ENCODE peak calls at places on chromosomes 11 and 22, in nine cellular contexts. One of them, this sample, is unnamed.

GRCh38 chr22:39598017-39598965 is 27.7 kb downstream of the CACNA1I start:
- DNase-seq in psoas muscle: peak
- DNase-seq in heart right ventricle: no peak
- DNase-seq in effector memory CD4-positive, alpha-beta T cell: peak
- DNase-seq in bronchial epithelial cell: peak
- DNase-seq in brain microvascular endothelial cell: no peak
- DNase-seq in right atrium auricular region: no peak
- DNase-seq in neuronal stem cell: peak
- DNase-seq in coronary artery: no peak
- DNase-seq in this sample: peak

GRCh38 chr11:85960678-85961077 is 105.5 kb downstream of the CCDC83 start:
- DNase-seq in psoas muscle: no peak
- DNase-seq in heart right ventricle: no peak
- DNase-seq in effector memory CD4-positive, alpha-beta T cell: no peak
- DNase-seq in bronchial epithelial cell: no peak
- DNase-seq in brain microvascular endothelial cell: no peak
- DNase-seq in right atrium auricular region: no peak
- DNase-seq in neuronal stem cell: no peak
- DNase-seq in coronary artery: no peak
- DNase-seq in this sample: no peak

GRCh38 chr22:26893034-26893710 is 235.8 kb downstream of the MIAT start:
- DNase-seq in psoas muscle: no peak
- DNase-seq in heart right ventricle: no peak
- DNase-seq in effector memory CD4-positive, alpha-beta T cell: no peak
- DNase-seq in bronchial epithelial cell: peak
- DNase-seq in brain microvascular endothelial cell: no peak
- DNase-seq in right atrium auricular region: peak
- DNase-seq in neuronal stem cell: no peak
- DNase-seq in coronary artery: peak
- DNase-seq in this sample: peak

GRCh38 chr11:10731064-10731680 is 19.9 kb upstream of the CTR9 start:
- DNase-seq in psoas muscle: no peak
- DNase-seq in heart right ventricle: no peak
- DNase-seq in effector memory CD4-positive, alpha-beta T cell: no peak
- DNase-seq in bronchial epithelial cell: no peak
- DNase-seq in brain microvascular endothelial cell: no peak
- DNase-seq in right atrium auricular region: no peak
- DNase-seq in neuronal stem cell: no peak
- DNase-seq in coronary artery: no peak
- DNase-seq in this sample: no peak

GRCh38 chr11:78764946-78765345 is 190.3 kb upstream of the NARS2 start:
- DNase-seq in psoas muscle: no peak
- DNase-seq in heart right ventricle: no peak
- DNase-seq in effector memory CD4-positive, alpha-beta T cell: no peak
- DNase-seq in bronchial epithelial cell: no peak
- DNase-seq in brain microvascular endothelial cell: no peak
- DNase-seq in right atrium auricular region: no peak
- DNase-seq in neuronal stem cell: no peak
- DNase-seq in coronary artery: no peak
- DNase-seq in this sample: no peak

GRCh38 chr22:41343300-41343699 is 38.4 kb upstream of the TEF start:
- DNase-seq in psoas muscle: no peak
- DNase-seq in heart right ventricle: no peak
- DNase-seq in effector memory CD4-positive, alpha-beta T cell: no peak
- DNase-seq in bronchial epithelial cell: no peak
- DNase-seq in brain microvascular endothelial cell: no peak
- DNase-seq in right atrium auricular region: no peak
- DNase-seq in neuronal stem cell: no peak
- DNase-seq in coronary artery: no peak
- DNase-seq in this sample: no peak

GRCh38 chr11:83661491-83662350 is 375.6 kb upstream of the CCDC90B start:
- DNase-seq in psoas muscle: no peak
- DNase-seq in heart right ventricle: no peak
- DNase-seq in effector memory CD4-positive, alpha-beta T cell: no peak
- DNase-seq in bronchial epithelial cell: peak
- DNase-seq in brain microvascular endothelial cell: no peak
- DNase-seq in right atrium auricular region: no peak
- DNase-seq in neuronal stem cell: no peak
- DNase-seq in coronary artery: no peak
- DNase-seq in this sample: no peak

GRCh38 chr11:8989411-8989810 is 14.4 kb downstream of the NRIP3 start:
- DNase-seq in psoas muscle: no peak
- DNase-seq in heart right ventricle: no peak
- DNase-seq in effector memory CD4-positive, alpha-beta T cell: no peak
- DNase-seq in bronchial epithelial cell: peak
- DNase-seq in brain microvascular endothelial cell: no peak
- DNase-seq in right atrium auricular region: no peak
- DNase-seq in neuronal stem cell: no peak
- DNase-seq in coronary artery: no peak
- DNase-seq in this sample: peak

GRCh38 chr22:49350441-49351121 is 477.1 kb downstream of the BRD1 start:
- DNase-seq in psoas muscle: peak
- DNase-seq in heart right ventricle: no peak
- DNase-seq in effector memory CD4-positive, alpha-beta T cell: no peak
- DNase-seq in bronchial epithelial cell: no peak
- DNase-seq in brain microvascular endothelial cell: no peak
- DNase-seq in right atrium auricular region: no peak
- DNase-seq in neuronal stem cell: no peak
- DNase-seq in coronary artery: peak
- DNase-seq in this sample: no peak

GRCh38 chr22:37880668-37881440 is 25.2 kb upstream of the MICALL1 start:
- DNase-seq in psoas muscle: no peak
- DNase-seq in heart right ventricle: no peak
- DNase-seq in effector memory CD4-positive, alpha-beta T cell: no peak
- DNase-seq in bronchial epithelial cell: peak
- DNase-seq in brain microvascular endothelial cell: peak
- DNase-seq in right atrium auricular region: no peak
- DNase-seq in neuronal stem cell: no peak
- DNase-seq in coronary artery: no peak
- DNase-seq in this sample: no peak

DNA sequence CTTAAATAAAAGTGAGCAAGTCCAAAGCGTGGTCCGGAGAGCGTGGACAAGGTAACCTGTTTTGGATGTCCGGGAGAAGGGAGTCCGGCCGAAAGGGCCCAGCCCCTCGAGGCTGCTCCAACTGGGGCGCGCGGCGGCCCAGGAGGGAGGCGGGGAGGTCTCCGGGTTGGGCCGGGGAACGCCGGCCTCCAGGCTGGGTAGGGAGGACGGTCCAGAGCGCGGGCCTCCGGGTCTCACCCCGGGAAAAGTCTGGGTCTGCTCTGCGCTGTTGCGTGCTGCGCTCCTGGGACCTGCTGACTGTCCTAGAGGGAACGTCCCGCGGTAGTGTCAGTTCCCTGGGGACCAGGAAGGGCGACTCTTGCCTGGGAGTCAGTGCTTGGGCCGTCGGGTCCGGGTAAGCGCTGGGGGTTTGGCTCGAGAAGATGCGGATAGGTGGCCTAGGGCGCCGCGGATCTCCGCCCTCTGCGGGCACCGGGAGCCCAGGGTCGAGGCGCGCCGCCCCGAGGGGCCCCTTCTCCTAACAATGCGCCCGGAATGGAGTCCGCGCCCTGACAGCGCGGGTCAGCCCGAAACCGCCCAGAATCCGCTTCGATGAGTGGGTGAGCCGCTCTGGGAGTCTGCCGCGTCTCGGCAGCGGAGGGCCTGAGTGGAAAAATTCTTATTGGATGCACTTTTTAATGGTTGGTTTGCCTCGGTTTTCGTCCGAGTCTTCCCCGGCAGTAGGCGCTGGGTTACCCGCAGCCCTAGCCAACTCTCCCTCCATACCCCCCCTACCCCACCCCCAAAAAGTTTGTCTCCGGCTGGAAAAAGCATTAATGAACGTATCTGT is 908 bp upstream of the FLI1 start:
- DNase-seq in psoas muscle: peak
- DNase-seq in heart right ventricle: peak
- DNase-seq in effector memory CD4-positive, alpha-beta T cell: peak
- DNase-seq in bronchial epithelial cell: no peak
- DNase-seq in brain microvascular endothelial cell: peak
- DNase-seq in right atrium auricular region: no peak
- DNase-seq in neuronal stem cell: no peak
- DNase-seq in coronary artery: no peak
- DNase-seq in this sample: peak
- H3K4me3 ChIP-seq in psoas muscle: peak
- H3K4me3 ChIP-seq in heart right ventricle: peak
- H3K4me3 ChIP-seq in effector memory CD4-positive, alpha-beta T cell: peak
- H3K4me3 ChIP-seq in bronchial epithelial cell: peak
- H3K4me3 ChIP-seq in brain microvascular endothelial cell: peak
- H3K4me3 ChIP-seq in right atrium auricular region: peak
- H3K4me3 ChIP-seq in neuronal stem cell: no peak
- H3K4me3 ChIP-seq in coronary artery: peak
- H3K4me3 ChIP-seq in this sample: peak

GRCh38 chr11:113521737-113522517 is 46.7 kb upstream of the DRD2 start:
- DNase-seq in psoas muscle: no peak
- DNase-seq in heart right ventricle: no peak
- DNase-seq in effector memory CD4-positive, alpha-beta T cell: no peak
- DNase-seq in bronchial epithelial cell: peak
- DNase-seq in brain microvascular endothelial cell: no peak
- DNase-seq in right atrium auricular region: peak
- DNase-seq in neuronal stem cell: no peak
- DNase-seq in coronary artery: no peak
- DNase-seq in this sample: no peak

GRCh38 chr11:113528982-113529381 is 53.8 kb upstream of the DRD2 start:
- DNase-seq in psoas muscle: no peak
- DNase-seq in heart right ventricle: no peak
- DNase-seq in effector memory CD4-positive, alpha-beta T cell: no peak
- DNase-seq in bronchial epithelial cell: peak
- DNase-seq in brain microvascular endothelial cell: no peak
- DNase-seq in right atrium auricular region: no peak
- DNase-seq in neuronal stem cell: no peak
- DNase-seq in coronary artery: no peak
- DNase-seq in this sample: no peak

GRCh38 chr11:113531078-113531477 is 55.9 kb upstream of the DRD2 start:
- DNase-seq in psoas muscle: no peak
- DNase-seq in heart right ventricle: no peak
- DNase-seq in effector memory CD4-positive, alpha-beta T cell: no peak
- DNase-seq in bronchial epithelial cell: no peak
- DNase-seq in brain microvascular endothelial cell: no peak
- DNase-seq in right atrium auricular region: no peak
- DNase-seq in neuronal stem cell: no peak
- DNase-seq in coronary artery: no peak
- DNase-seq in this sample: no peak

GRCh38 chr11:113529606-113530005 is 54.4 kb upstream of the DRD2 start:
- DNase-seq in psoas muscle: no peak
- DNase-seq in heart right ventricle: no peak
- DNase-seq in effector memory CD4-positive, alpha-beta T cell: no peak
- DNase-seq in bronchial epithelial cell: no peak
- DNase-seq in brain microvascular endothelial cell: no peak
- DNase-seq in right atrium auricular region: no peak
- DNase-seq in neuronal stem cell: no peak
- DNase-seq in coronary artery: no peak
- DNase-seq in this sample: no peak

DNA sequence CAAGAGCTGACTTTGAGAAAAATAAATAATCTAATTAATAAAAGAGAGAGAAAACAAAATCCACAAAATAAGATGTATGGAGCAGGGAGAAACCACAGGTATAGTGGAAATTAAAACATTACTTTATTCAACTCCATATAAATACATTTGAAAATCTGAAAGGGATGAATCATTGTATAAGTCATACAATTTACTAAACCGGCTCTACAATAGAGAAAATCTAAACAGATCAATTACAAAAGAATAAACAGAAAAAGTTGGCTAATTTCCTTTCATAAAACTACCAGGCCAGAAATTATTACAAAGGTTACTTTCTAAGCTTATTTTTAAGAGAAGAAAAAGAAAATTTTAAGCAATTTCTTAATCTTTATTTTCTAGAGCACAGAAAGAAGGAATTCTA is 51.3 kb upstream of the DRD2 start:
- DNase-seq in psoas muscle: no peak
- DNase-seq in heart right ventricle: no peak
- DNase-seq in effector memory CD4-positive, alpha-beta T cell: no peak
- DNase-seq in bronchial epithelial cell: peak
- DNase-seq in brain microvascular endothelial cell: no peak
- DNase-seq in right atrium auricular region: no peak
- DNase-seq in neuronal stem cell: no peak
- DNase-seq in coronary artery: no peak
- DNase-seq in this sample: no peak
- H3K4me3 ChIP-seq in psoas muscle: no peak
- H3K4me3 ChIP-seq in heart right ventricle: no peak
- H3K4me3 ChIP-seq in effector memory CD4-positive, alpha-beta T cell: no peak
- H3K4me3 ChIP-seq in bronchial epithelial cell: no peak
- H3K4me3 ChIP-seq in brain microvascular endothelial cell: no peak
- H3K4me3 ChIP-seq in right atrium auricular region: no peak
- H3K4me3 ChIP-seq in neuronal stem cell: no peak
- H3K4me3 ChIP-seq in coronary artery: no peak
- H3K4me3 ChIP-seq in this sample: no peak

GRCh38 chr22:44459041-44459440 is 39.0 kb downstream of the RTL6 start:
- DNase-seq in psoas muscle: no peak
- DNase-seq in heart right ventricle: no peak
- DNase-seq in effector memory CD4-positive, alpha-beta T cell: no peak
- DNase-seq in bronchial epithelial cell: no peak
- DNase-seq in brain microvascular endothelial cell: no peak
- DNase-seq in right atrium auricular region: peak
- DNase-seq in neuronal stem cell: no peak
- DNase-seq in coronary artery: peak
- DNase-seq in this sample: no peak
- H3K4me3 ChIP-seq in psoas muscle: no peak
- H3K4me3 ChIP-seq in heart right ventricle: no peak
- H3K4me3 ChIP-seq in effector memory CD4-positive, alpha-beta T cell: no peak
- H3K4me3 ChIP-seq in bronchial epithelial cell: no peak
- H3K4me3 ChIP-seq in brain microvascular endothelial cell: no peak
- H3K4me3 ChIP-seq in right atrium auricular region: no peak
- H3K4me3 ChIP-seq in neuronal stem cell: no peak
- H3K4me3 ChIP-seq in coronary artery: no peak
- H3K4me3 ChIP-seq in this sample: no peak

GRCh38 chr11:44003736-44004451 is 43.9 kb upstream of the ACCSL start:
- DNase-seq in psoas muscle: no peak
- DNase-seq in heart right ventricle: no peak
- DNase-seq in effector memory CD4-positive, alpha-beta T cell: no peak
- DNase-seq in bronchial epithelial cell: no peak
- DNase-seq in brain microvascular endothelial cell: no peak
- DNase-seq in right atrium auricular region: peak
- DNase-seq in neuronal stem cell: no peak
- DNase-seq in coronary artery: peak
- DNase-seq in this sample: peak

GRCh38 chr11:44006882-44007495 is 40.8 kb upstream of the ACCSL start:
- DNase-seq in psoas muscle: no peak
- DNase-seq in heart right ventricle: peak
- DNase-seq in effector memory CD4-positive, alpha-beta T cell: no peak
- DNase-seq in bronchial epithelial cell: no peak
- DNase-seq in brain microvascular endothelial cell: no peak
- DNase-seq in right atrium auricular region: peak
- DNase-seq in neuronal stem cell: no peak
- DNase-seq in coronary artery: peak
- DNase-seq in this sample: peak

GRCh38 chr11:44004452-44004833 is 43.3 kb upstream of the ACCSL start:
- DNase-seq in psoas muscle: no peak
- DNase-seq in heart right ventricle: no peak
- DNase-seq in effector memory CD4-positive, alpha-beta T cell: no peak
- DNase-seq in bronchial epithelial cell: no peak
- DNase-seq in brain microvascular endothelial cell: no peak
- DNase-seq in right atrium auricular region: peak
- DNase-seq in neuronal stem cell: no peak
- DNase-seq in coronary artery: peak
- DNase-seq in this sample: peak

GRCh38 chr11:44005956-44006355 is 41.8 kb upstream of the ACCSL start:
- DNase-seq in psoas muscle: no peak
- DNase-seq in heart right ventricle: no peak
- DNase-seq in effector memory CD4-positive, alpha-beta T cell: no peak
- DNase-seq in bronchial epithelial cell: no peak
- DNase-seq in brain microvascular endothelial cell: no peak
- DNase-seq in right atrium auricular region: peak
- DNase-seq in neuronal stem cell: no peak
- DNase-seq in coronary artery: peak
- DNase-seq in this sample: peak

GRCh38 chr11:44005076-44005800 is 42.5 kb upstream of the ACCSL start:
- DNase-seq in psoas muscle: no peak
- DNase-seq in heart right ventricle: no peak
- DNase-seq in effector memory CD4-positive, alpha-beta T cell: no peak
- DNase-seq in bronchial epithelial cell: no peak
- DNase-seq in brain microvascular endothelial cell: no peak
- DNase-seq in right atrium auricular region: peak
- DNase-seq in neuronal stem cell: peak
- DNase-seq in coronary artery: peak
- DNase-seq in this sample: peak
- H3K4me3 ChIP-seq in psoas muscle: no peak
- H3K4me3 ChIP-seq in heart right ventricle: no peak
- H3K4me3 ChIP-seq in effector memory CD4-positive, alpha-beta T cell: no peak
- H3K4me3 ChIP-seq in bronchial epithelial cell: no peak
- H3K4me3 ChIP-seq in brain microvascular endothelial cell: no peak
- H3K4me3 ChIP-seq in right atrium auricular region: no peak
- H3K4me3 ChIP-seq in neuronal stem cell: no peak
- H3K4me3 ChIP-seq in coronary artery: no peak
- H3K4me3 ChIP-seq in this sample: no peak

This sample was measured in H7.